ENCODE peak calls at places on chromosomes 12 and 14, in ten cellular contexts. I is endothelial cell of umbilical vein, G is mesendoderm, H is endodermal cell, N is colonic mucosa, F is SK-N-SH, V is mesenchymal stem cell, U is HCT116, C is mammary epithelial cell, Y is neuronal stem cell. R is an unnamed sample.

GRCh38 chr12:105252901-105253300 is 16.9 kb upstream of the APPL2 start:
- DNase-seq in I (no peak), G (no peak), H (no peak), N (no peak), F (no peak), V (no peak), U (no peak), C (no peak), Y (no peak), R (no peak)

GRCh38 chr12:15631007-15631715 is 158.0 kb downstream of the EPS8 start:
- DNase-seq in I (no peak), G (no peak), H (no peak), N (no peak), F (no peak), V (no peak), U (no peak), C (no peak), Y (no peak), R (no peak)

GRCh38 chr12:51536159-51536558 is 54.9 kb upstream of the SCN8A start:
- DNase-seq in I (no peak), G (peak; percentile 43), H (no peak), N (no peak), F (no peak), V (peak; percentile 28), U (no peak), C (no peak), Y (no peak), R (no peak)

GRCh38 chr14:75242546-75243273 is 35.9 kb upstream of the FOS start:
- DNase-seq in I (no peak), G (no peak), H (no peak), N (peak; percentile 55), F (no peak), V (peak; percentile 70), U (no peak), C (peak; percentile 84), Y (no peak), R (no peak)

GRCh38 chr14:85187521-85187920 is 342.4 kb upstream of the FLRT2 start:
- DNase-seq in I (peak; percentile 61), G (no peak), H (no peak), N (no peak), F (no peak), V (no peak), U (no peak), C (peak; percentile 15), Y (no peak), R (no peak)

GRCh38 chr14:63840981-63841380 is 11.8 kb upstream of the SYNE2 start:
- DNase-seq in I (no peak), G (peak; percentile 18), H (peak; percentile 65), N (peak; percentile 64), F (no peak), V (no peak), U (no peak), C (no peak), Y (no peak), R (peak; percentile 80)

GRCh38 chr12:108346022-108346633 is 7.0 kb upstream of the CMKLR1 start:
- DNase-seq in I (no peak), G (no peak), H (peak; percentile 70), N (no peak), F (no peak), V (no peak), U (no peak), C (no peak), Y (no peak), R (no peak)

GRCh38 chr12:118498171-118498570 is 121.8 kb downstream of the SUDS3 start:
- DNase-seq in I (no peak), G (no peak), H (no peak), N (no peak), F (no peak), V (no peak), U (no peak), C (no peak), Y (no peak), R (no peak)

GRCh38 chr12:19912996-19913395 is 455.3 kb upstream of the PDE3A start:
- DNase-seq in I (no peak), G (no peak), H (no peak), N (peak; percentile 66), F (no peak), V (no peak), U (no peak), C (no peak), Y (no peak), R (no peak)

GRCh38 chr14:68243441-68244010 is 423.9 kb downstream of the RAD51B start:
- DNase-seq in I (no peak), G (no peak), H (no peak), N (no peak), F (no peak), V (no peak), U (no peak), C (no peak), Y (no peak), R (no peak)

GRCh38 chr14:68244272-68244975 is 424.8 kb downstream of the RAD51B start:
- DNase-seq in I (no peak), G (no peak), H (no peak), N (no peak), F (no peak), V (no peak), U (no peak), C (no peak), Y (no peak), R (no peak)

GRCh38 chr14:68247281-68247680 is 427.7 kb downstream of the RAD51B start:
- DNase-seq in I (peak; percentile 53), G (no peak), H (no peak), N (no peak), F (no peak), V (no peak), U (no peak), C (no peak), Y (no peak), R (no peak)

GRCh38 chr14:68246074-68246980 is 426.7 kb downstream of the RAD51B start:
- DNase-seq in I (peak; percentile 61), G (peak; percentile 49), H (no peak), N (no peak), F (no peak), V (no peak), U (no peak), C (no peak), Y (no peak), R (no peak)

GRCh38 chr14:68245146-68246073 is 425.8 kb downstream of the RAD51B start:
- DNase-seq in I (no peak), G (no peak), H (no peak), N (peak; percentile 31), F (no peak), V (peak; percentile 60), U (no peak), C (peak; percentile 25), Y (no peak), R (no peak)
- H3K9ac ChIP-seq in I (no peak overlapping the region), G (no peak overlapping the region), H (no peak overlapping the region), N (no peak overlapping the region), F (no peak overlapping the region), V (peak overlapping the region; percentile 80), U (no peak overlapping the region), C (no peak overlapping the region), Y (no peak overlapping the region), R (no peak overlapping the region)

GRCh38 chr12:6106208-6106607 is 18.3 kb downstream of the VWF start:
- DNase-seq in I (no peak), G (no peak), H (no peak), N (no peak), F (no peak), V (no peak), U (no peak), C (no peak), Y (no peak), R (no peak)
- H3K4me3 ChIP-seq in I (no peak overlapping the region), G (no peak overlapping the region), H (no peak overlapping the region), N (no peak overlapping the region), F (no peak overlapping the region), V (no peak overlapping the region), U (no peak overlapping the region), C (no peak overlapping the region), Y (no peak overlapping the region), R (no peak overlapping the region)

DNA sequence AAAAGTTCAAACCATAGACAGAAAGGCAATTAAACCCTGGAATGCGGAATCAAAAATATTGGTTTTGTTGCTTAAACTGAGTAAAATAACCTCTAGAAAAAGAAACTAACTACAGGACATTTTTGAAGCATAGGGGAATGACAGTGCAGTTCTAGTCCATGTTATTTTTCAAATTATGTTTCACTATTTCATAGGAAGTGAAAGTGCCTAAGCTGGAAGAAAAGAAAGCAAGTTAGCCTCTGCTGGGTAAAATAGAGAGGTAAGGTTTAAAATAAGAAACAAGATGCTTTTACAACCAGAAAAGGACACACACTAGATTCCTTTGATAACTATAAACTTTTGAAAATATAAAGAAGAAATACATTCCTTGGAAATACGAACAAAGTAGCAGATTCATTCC is 1.1 kb downstream of the CLECL1 start:
- DNase-seq in I (no peak), G (no peak), H (no peak), N (no peak), F (no peak), V (no peak), U (no peak), C (no peak), Y (no peak), R (peak; percentile 55)
- H3K9ac ChIP-seq in I (no peak overlapping the region), G (no peak overlapping the region), H (no peak overlapping the region), N (no peak overlapping the region), F (no peak overlapping the region), V (no peak overlapping the region), U (no peak overlapping the region), C (no peak overlapping the region), Y (no peak overlapping the region), R (no peak overlapping the region)

DNA sequence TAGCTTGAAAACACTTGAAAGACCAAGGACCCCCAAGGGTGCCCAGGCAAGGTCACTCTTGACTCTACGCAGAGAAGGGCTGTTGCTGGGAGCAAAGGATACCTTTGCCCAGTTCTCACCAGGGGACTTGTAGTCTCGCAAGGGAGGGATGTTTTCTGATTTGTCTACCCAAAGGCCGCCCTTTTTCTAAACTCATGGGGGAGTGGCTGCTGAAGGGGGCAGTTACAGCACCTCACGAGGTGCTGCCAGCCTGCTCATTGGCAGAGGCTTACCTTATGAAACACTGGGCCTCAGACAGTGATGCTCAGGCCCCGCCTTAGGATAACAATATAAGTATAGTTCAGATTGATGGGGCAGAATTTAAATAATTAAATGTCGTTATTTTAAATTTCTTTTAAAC is 107.0 kb downstream of the ETV6 start:
- DNase-seq in I (no peak), G (no peak), H (no peak), N (no peak), F (no peak), V (no peak), U (no peak), C (no peak), Y (no peak), R (no peak)
- H3K4me3 ChIP-seq in I (no peak overlapping the region), G (no peak overlapping the region), H (no peak overlapping the region), N (no peak overlapping the region), F (no peak overlapping the region), V (no peak overlapping the region), U (no peak overlapping the region), C (no peak overlapping the region), Y (no peak overlapping the region), R (no peak overlapping the region)

DNA sequence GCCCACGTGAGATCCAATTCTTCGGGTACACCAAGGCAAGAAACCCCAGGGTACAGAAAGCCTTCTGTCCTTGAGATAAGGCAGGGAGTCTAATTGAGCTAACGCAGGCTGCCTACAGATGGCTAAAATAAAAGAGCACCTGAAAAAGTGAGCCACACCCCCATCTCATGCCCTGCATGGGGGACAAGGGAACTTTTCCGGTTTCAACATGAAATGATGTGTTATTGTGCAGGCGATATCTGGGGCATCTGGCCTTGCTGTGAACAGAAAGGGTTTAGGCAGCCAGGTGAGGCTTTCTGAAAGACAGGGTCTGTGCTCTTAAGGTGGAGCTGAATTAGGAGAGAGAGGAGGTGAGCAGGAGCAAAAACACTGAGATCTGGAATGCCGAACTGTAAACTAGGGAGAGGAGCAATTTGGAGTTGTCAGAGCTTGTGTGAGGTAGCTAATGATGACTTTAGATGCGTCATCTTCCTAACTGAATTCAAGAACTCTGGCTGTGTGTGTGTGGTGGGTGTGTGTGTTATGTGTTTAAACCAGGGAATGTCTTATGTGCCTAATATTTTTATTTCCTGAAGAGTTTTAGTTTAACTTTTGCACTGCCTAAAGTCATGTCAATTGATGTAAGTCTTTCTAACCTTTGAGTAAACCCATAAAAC is 20.1 kb upstream of the LDHB start:
- DNase-seq in I (no peak), G (no peak), H (no peak), N (no peak), F (no peak), V (no peak), U (no peak), C (no peak), Y (no peak), R (no peak)
- H3K9ac ChIP-seq in I (no peak overlapping the region), G (no peak overlapping the region), H (no peak overlapping the region), N (no peak overlapping the region), F (no peak overlapping the region), V (no peak overlapping the region), U (no peak overlapping the region), C (no peak overlapping the region), Y (no peak overlapping the region), R (no peak overlapping the region)